ENCODE peak calls at places on chromosome 3, in ten cellular contexts. One of them, this sample, is unnamed. For H3K4me1, the result is how much of the 10 kb centered on the place peaks cover.

GRCh38 chr3:17151598-17152373 is 267.0 kb downstream of the PLCL2 start:
- DNase-seq in tibial nerve: no peak
- DNase-seq in upper lobe of right lung: no peak
- DNase-seq in right lobe of liver: no peak
- DNase-seq in stomach: peak
- DNase-seq in CD8-positive, alpha-beta memory T cell: peak
- DNase-seq in H9: no peak
- DNase-seq in neural progenitor cell: no peak
- DNase-seq in left ventricle myocardium inferior: no peak
- DNase-seq in GM23338: no peak
- DNase-seq in this sample: no peak

GRCh38 chr3:146077181-146077580 is 83.8 kb downstream of the PLOD2 start:
- DNase-seq in tibial nerve: no peak
- DNase-seq in upper lobe of right lung: no peak
- DNase-seq in right lobe of liver: no peak
- DNase-seq in stomach: no peak
- DNase-seq in CD8-positive, alpha-beta memory T cell: no peak
- DNase-seq in H9: no peak
- DNase-seq in neural progenitor cell: no peak
- DNase-seq in left ventricle myocardium inferior: no peak
- DNase-seq in GM23338: no peak
- DNase-seq in this sample: no peak

GRCh38 chr3:19559724-19560442 is 374.1 kb downstream of the EFHB start:
- DNase-seq in tibial nerve: no peak
- DNase-seq in upper lobe of right lung: no peak
- DNase-seq in right lobe of liver: no peak
- DNase-seq in stomach: no peak
- DNase-seq in CD8-positive, alpha-beta memory T cell: no peak
- DNase-seq in H9: no peak
- DNase-seq in neural progenitor cell: no peak
- DNase-seq in left ventricle myocardium inferior: no peak
- DNase-seq in GM23338: no peak
- DNase-seq in this sample: no peak

GRCh38 chr3:108642526-108642925 is 53.0 kb downstream of the DZIP3 start:
- DNase-seq in tibial nerve: no peak
- DNase-seq in upper lobe of right lung: no peak
- DNase-seq in right lobe of liver: no peak
- DNase-seq in stomach: no peak
- DNase-seq in CD8-positive, alpha-beta memory T cell: no peak
- DNase-seq in H9: no peak
- DNase-seq in neural progenitor cell: no peak
- DNase-seq in left ventricle myocardium inferior: no peak
- DNase-seq in GM23338: no peak
- DNase-seq in this sample: no peak

GRCh38 chr3:158802399-158803023 is 657 bp downstream of the MFSD1 start:
- DNase-seq in tibial nerve: no peak
- DNase-seq in upper lobe of right lung: no peak
- DNase-seq in right lobe of liver: no peak
- DNase-seq in stomach: no peak
- DNase-seq in CD8-positive, alpha-beta memory T cell: no peak
- DNase-seq in H9: no peak
- DNase-seq in neural progenitor cell: no peak
- DNase-seq in left ventricle myocardium inferior: no peak
- DNase-seq in GM23338: no peak
- DNase-seq in this sample: peak

GRCh38 chr3:51620543-51620942 is 50.5 kb upstream of the TEX264 start:
- DNase-seq in tibial nerve: no peak
- DNase-seq in upper lobe of right lung: no peak
- DNase-seq in right lobe of liver: no peak
- DNase-seq in stomach: no peak
- DNase-seq in CD8-positive, alpha-beta memory T cell: no peak
- DNase-seq in H9: no peak
- DNase-seq in neural progenitor cell: no peak
- DNase-seq in left ventricle myocardium inferior: no peak
- DNase-seq in GM23338: no peak
- DNase-seq in this sample: no peak

GRCh38 chr3:180215866-180216265 is 179.1 kb upstream of the PEX5L start:
- DNase-seq in tibial nerve: no peak
- DNase-seq in upper lobe of right lung: no peak
- DNase-seq in right lobe of liver: no peak
- DNase-seq in stomach: no peak
- DNase-seq in CD8-positive, alpha-beta memory T cell: no peak
- DNase-seq in H9: no peak
- DNase-seq in neural progenitor cell: no peak
- DNase-seq in left ventricle myocardium inferior: no peak
- DNase-seq in GM23338: no peak
- DNase-seq in this sample: peak

GRCh38 chr3:16548721-16549120 is 35.2 kb upstream of the RFTN1 start:
- DNase-seq in tibial nerve: no peak
- DNase-seq in upper lobe of right lung: no peak
- DNase-seq in right lobe of liver: no peak
- DNase-seq in stomach: no peak
- DNase-seq in CD8-positive, alpha-beta memory T cell: no peak
- DNase-seq in H9: no peak
- DNase-seq in neural progenitor cell: no peak
- DNase-seq in left ventricle myocardium inferior: no peak
- DNase-seq in GM23338: no peak
- DNase-seq in this sample: no peak

GRCh38 chr3:128878556-128879124 is 780 bp upstream of the ACAD9 start:
- DNase-seq in tibial nerve: no peak
- DNase-seq in upper lobe of right lung: no peak
- DNase-seq in right lobe of liver: no peak
- DNase-seq in stomach: no peak
- DNase-seq in CD8-positive, alpha-beta memory T cell: no peak
- DNase-seq in H9: no peak
- DNase-seq in neural progenitor cell: peak
- DNase-seq in left ventricle myocardium inferior: no peak
- DNase-seq in GM23338: peak
- DNase-seq in this sample: peak

GRCh38 chr3:89314454-89314853 is 207.0 kb downstream of the EPHA3 start:
- DNase-seq in tibial nerve: no peak
- DNase-seq in upper lobe of right lung: no peak
- DNase-seq in right lobe of liver: no peak
- DNase-seq in stomach: no peak
- DNase-seq in CD8-positive, alpha-beta memory T cell: no peak
- DNase-seq in H9: peak
- DNase-seq in neural progenitor cell: peak
- DNase-seq in left ventricle myocardium inferior: no peak
- DNase-seq in GM23338: peak
- DNase-seq in this sample: no peak

GRCh38 chr3:9552252-9552999 is 1.2 kb downstream of the LHFPL4 start:
- DNase-seq in tibial nerve: no peak
- DNase-seq in upper lobe of right lung: peak
- DNase-seq in right lobe of liver: no peak
- DNase-seq in stomach: peak
- DNase-seq in CD8-positive, alpha-beta memory T cell: peak
- DNase-seq in H9: peak
- DNase-seq in neural progenitor cell: peak
- DNase-seq in left ventricle myocardium inferior: peak
- DNase-seq in GM23338: peak
- DNase-seq in this sample: peak

GRCh38 chr3:187941848-187942194 is 196.6 kb upstream of the BCL6 start:
- DNase-seq in tibial nerve: no peak
- DNase-seq in upper lobe of right lung: no peak
- DNase-seq in right lobe of liver: no peak
- DNase-seq in stomach: no peak
- DNase-seq in CD8-positive, alpha-beta memory T cell: no peak
- DNase-seq in H9: no peak
- DNase-seq in neural progenitor cell: no peak
- DNase-seq in left ventricle myocardium inferior: no peak
- DNase-seq in GM23338: no peak
- DNase-seq in this sample: no peak

GRCh38 chr3:172210355-172210754 is 171.0 kb downstream of the FNDC3B start:
- DNase-seq in tibial nerve: no peak
- DNase-seq in upper lobe of right lung: no peak
- DNase-seq in right lobe of liver: no peak
- DNase-seq in stomach: no peak
- DNase-seq in CD8-positive, alpha-beta memory T cell: no peak
- DNase-seq in H9: no peak
- DNase-seq in neural progenitor cell: no peak
- DNase-seq in left ventricle myocardium inferior: no peak
- DNase-seq in GM23338: no peak
- DNase-seq in this sample: no peak

GRCh38 chr3:179730508-179730907 is 77.7 kb downstream of the USP13 start:
- DNase-seq in tibial nerve: no peak
- DNase-seq in upper lobe of right lung: no peak
- DNase-seq in right lobe of liver: no peak
- DNase-seq in stomach: no peak
- DNase-seq in CD8-positive, alpha-beta memory T cell: no peak
- DNase-seq in H9: no peak
- DNase-seq in neural progenitor cell: no peak
- DNase-seq in left ventricle myocardium inferior: no peak
- DNase-seq in GM23338: no peak
- DNase-seq in this sample: no peak

GRCh38 chr3:90069748-90070147 is 962.3 kb downstream of the EPHA3 start:
- DNase-seq in tibial nerve: no peak
- DNase-seq in upper lobe of right lung: no peak
- DNase-seq in right lobe of liver: no peak
- DNase-seq in stomach: no peak
- DNase-seq in CD8-positive, alpha-beta memory T cell: no peak
- DNase-seq in H9: no peak
- DNase-seq in neural progenitor cell: peak
- DNase-seq in left ventricle myocardium inferior: no peak
- DNase-seq in GM23338: peak
- DNase-seq in this sample: no peak

GRCh38 chr3:129942296-129942695 is 32.2 kb upstream of the TRH start:
- DNase-seq in tibial nerve: peak
- DNase-seq in upper lobe of right lung: peak
- DNase-seq in right lobe of liver: peak
- DNase-seq in stomach: peak
- DNase-seq in CD8-positive, alpha-beta memory T cell: peak
- DNase-seq in H9: peak
- DNase-seq in neural progenitor cell: peak
- DNase-seq in left ventricle myocardium inferior: peak
- DNase-seq in GM23338: peak
- DNase-seq in this sample: peak

GRCh38 chr3:161559177-161559998 is 62.8 kb downstream of the OTOL1 start:
- DNase-seq in tibial nerve: no peak
- DNase-seq in upper lobe of right lung: no peak
- DNase-seq in right lobe of liver: no peak
- DNase-seq in stomach: no peak
- DNase-seq in CD8-positive, alpha-beta memory T cell: no peak
- DNase-seq in H9: no peak
- DNase-seq in neural progenitor cell: peak
- DNase-seq in left ventricle myocardium inferior: no peak
- DNase-seq in GM23338: peak
- DNase-seq in this sample: no peak

GRCh38 chr3:143146875-143147274 is 27.3 kb downstream of the CHST2 start:
- DNase-seq in tibial nerve: no peak
- DNase-seq in upper lobe of right lung: no peak
- DNase-seq in right lobe of liver: no peak
- DNase-seq in stomach: no peak
- DNase-seq in CD8-positive, alpha-beta memory T cell: no peak
- DNase-seq in H9: no peak
- DNase-seq in neural progenitor cell: no peak
- DNase-seq in left ventricle myocardium inferior: no peak
- DNase-seq in GM23338: no peak
- DNase-seq in this sample: no peak

DNA sequence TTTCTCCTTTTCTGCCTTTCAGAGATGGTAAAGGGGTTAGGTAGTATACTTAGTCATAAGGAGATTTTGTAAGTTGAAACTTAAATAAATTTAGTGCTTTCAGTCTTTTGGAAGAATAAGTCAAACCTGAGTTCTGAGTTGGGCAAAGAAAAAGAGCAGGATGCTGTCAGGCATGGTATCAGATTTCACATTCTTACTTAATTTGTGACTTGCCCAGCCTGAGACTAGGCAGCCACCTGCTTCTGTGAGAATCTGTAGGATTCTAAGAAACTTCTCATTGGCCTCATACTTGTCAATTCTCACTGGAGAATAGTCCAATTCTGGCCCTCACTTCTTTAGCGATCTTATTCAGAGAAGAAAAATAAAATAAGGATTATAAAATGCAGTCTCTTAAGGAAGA is 577.5 kb downstream of the DIPK2A start:
- DNase-seq in tibial nerve: no peak
- DNase-seq in upper lobe of right lung: no peak
- DNase-seq in right lobe of liver: no peak
- DNase-seq in stomach: no peak
- DNase-seq in CD8-positive, alpha-beta memory T cell: no peak
- DNase-seq in H9: no peak
- DNase-seq in neural progenitor cell: peak
- DNase-seq in left ventricle myocardium inferior: no peak
- DNase-seq in GM23338: peak
- DNase-seq in this sample: no peak
- H3K4me1 ChIP-seq in tibial nerve: under half
- H3K4me1 ChIP-seq in upper lobe of right lung: under half
- H3K4me1 ChIP-seq in right lobe of liver: under half
- H3K4me1 ChIP-seq in stomach: under half
- H3K4me1 ChIP-seq in CD8-positive, alpha-beta memory T cell: under half
- H3K4me1 ChIP-seq in H9: under half
- H3K4me1 ChIP-seq in neural progenitor cell: under half
- H3K4me1 ChIP-seq in left ventricle myocardium inferior: under half
- H3K4me1 ChIP-seq in GM23338: under half
- H3K4me1 ChIP-seq in this sample: under half

GRCh38 chr3:48564667-48565066 is 1.1 kb upstream of the UCN2 start:
- DNase-seq in tibial nerve: no peak
- DNase-seq in upper lobe of right lung: no peak
- DNase-seq in right lobe of liver: no peak
- DNase-seq in stomach: no peak
- DNase-seq in CD8-positive, alpha-beta memory T cell: no peak
- DNase-seq in H9: no peak
- DNase-seq in neural progenitor cell: no peak
- DNase-seq in left ventricle myocardium inferior: no peak
- DNase-seq in GM23338: no peak
- DNase-seq in this sample: no peak
- H3K27ac ChIP-seq in tibial nerve: peak
- H3K27ac ChIP-seq in upper lobe of right lung: no peak
- H3K27ac ChIP-seq in right lobe of liver: no peak
- H3K27ac ChIP-seq in stomach: no peak
- H3K27ac ChIP-seq in CD8-positive, alpha-beta memory T cell: no peak
- H3K27ac ChIP-seq in H9: no peak
- H3K27ac ChIP-seq in neural progenitor cell: no peak
- H3K27ac ChIP-seq in left ventricle myocardium inferior: no peak
- H3K27ac ChIP-seq in GM23338: no peak
- H3K27ac ChIP-seq in this sample: no peak

GRCh38 chr3:71066849-71067261 is 516.7 kb downstream of the FOXP1 start:
- DNase-seq in tibial nerve: no peak
- DNase-seq in upper lobe of right lung: no peak
- DNase-seq in right lobe of liver: no peak
- DNase-seq in stomach: no peak
- DNase-seq in CD8-positive, alpha-beta memory T cell: no peak
- DNase-seq in H9: no peak
- DNase-seq in neural progenitor cell: peak
- DNase-seq in left ventricle myocardium inferior: no peak
- DNase-seq in GM23338: no peak
- DNase-seq in this sample: no peak
- H3K4me1 ChIP-seq in tibial nerve: under half
- H3K4me1 ChIP-seq in upper lobe of right lung: half or more
- H3K4me1 ChIP-seq in right lobe of liver: under half
- H3K4me1 ChIP-seq in stomach: under half
- H3K4me1 ChIP-seq in CD8-positive, alpha-beta memory T cell: half or more
- H3K4me1 ChIP-seq in H9: under half
- H3K4me1 ChIP-seq in neural progenitor cell: under half
- H3K4me1 ChIP-seq in left ventricle myocardium inferior: half or more
- H3K4me1 ChIP-seq in GM23338: half or more
- H3K4me1 ChIP-seq in this sample: under half

DNA sequence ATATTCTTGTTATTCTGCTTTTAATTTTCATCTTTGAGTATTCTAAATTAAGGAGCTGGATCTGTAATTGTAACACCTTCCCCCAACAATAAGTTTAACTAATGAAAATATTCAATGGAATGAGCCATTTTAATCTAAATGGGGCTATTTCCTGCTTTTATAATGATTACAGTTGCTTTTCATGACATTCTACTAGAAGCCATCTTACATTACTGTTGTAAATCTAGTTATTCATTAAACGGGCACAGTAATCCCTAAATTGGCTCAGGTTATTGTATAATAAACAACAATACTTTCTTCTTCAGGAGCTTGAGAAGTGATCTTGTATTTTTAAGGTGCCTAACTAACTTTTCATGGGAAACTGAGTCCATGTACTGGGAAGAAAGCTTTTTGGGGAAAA is 8.5 kb downstream of the FLNB start:
- DNase-seq in tibial nerve: no peak
- DNase-seq in upper lobe of right lung: no peak
- DNase-seq in right lobe of liver: no peak
- DNase-seq in stomach: no peak
- DNase-seq in CD8-positive, alpha-beta memory T cell: no peak
- DNase-seq in H9: no peak
- DNase-seq in neural progenitor cell: no peak
- DNase-seq in left ventricle myocardium inferior: no peak
- DNase-seq in GM23338: no peak
- DNase-seq in this sample: no peak
- H3K27ac ChIP-seq in tibial nerve: no peak
- H3K27ac ChIP-seq in upper lobe of right lung: no peak
- H3K27ac ChIP-seq in right lobe of liver: no peak
- H3K27ac ChIP-seq in stomach: no peak
- H3K27ac ChIP-seq in CD8-positive, alpha-beta memory T cell: no peak
- H3K27ac ChIP-seq in H9: no peak
- H3K27ac ChIP-seq in neural progenitor cell: no peak
- H3K27ac ChIP-seq in left ventricle myocardium inferior: no peak
- H3K27ac ChIP-seq in GM23338: peak
- H3K27ac ChIP-seq in this sample: peak

This sample was measured in body of pancreas.